ENCODE peak calls at places on chromosome 1, in five cellular contexts. G is stimulated activated CD8-positive, alpha-beta memory T cell treated with anti-CD3 and anti-CD28 coated beads, Interleukin-15, amount 100 ng/mL, for 1 hour; U is GM19239; J is iris pigment epithelial cell; T is neuronal stem cell. Y is an unnamed sample.

GRCh38 chr1:53172751-53173498 is 23.7 kb upstream of the CPT2 start:
- DNase-seq in T (no peak), G (no peak), U (peak), J (no peak), Y (peak)

GRCh38 chr1:176174108-176174507 is 33.0 kb downstream of the COP1 start:
- DNase-seq in J (peak), T (no peak), U (no peak), G (no peak), Y (no peak)

GRCh38 chr1:7549277-7549676 is 221.8 kb upstream of the VAMP3 start:
- DNase-seq in J (peak), U (no peak), G (no peak), T (no peak), Y (peak)

GRCh38 chr1:101178341-101178687 is 58.5 kb upstream of the S1PR1 start:
- DNase-seq in J (no peak), U (no peak), T (no peak), G (no peak), Y (no peak)

GRCh38 chr1:11196945-11197344 is 7.8 kb downstream of the ANGPTL7 start:
- DNase-seq in G (no peak), U (no peak), J (no peak), T (no peak), Y (no peak)

GRCh38 chr1:84510165-84510564 is 3.8 kb upstream of the GNG5 start:
- DNase-seq in J (no peak), U (no peak), G (no peak), T (no peak), Y (no peak)

GRCh38 chr1:39132505-39133339 is 71.8 kb upstream of the MACF1 start:
- DNase-seq in J (no peak), U (no peak), T (peak), G (no peak), Y (peak)

GRCh38 chr1:101474039-101474665 is 237.3 kb downstream of the S1PR1 start:
- DNase-seq in J (peak), G (no peak), U (no peak), T (peak), Y (peak)

GRCh38 chr1:225378880-225379279 is 49.0 kb downstream of the LBR start:
- DNase-seq in U (no peak), J (peak), T (peak), G (no peak), Y (peak)

GRCh38 chr1:85608851-85609250 is 28.3 kb downstream of the CCN1 start:
- DNase-seq in T (no peak), U (no peak), J (no peak), G (no peak), Y (no peak)

GRCh38 chr1:21935891-21936365 is 1.2 kb downstream of the HSPG2 start:
- DNase-seq in T (no peak), J (no peak), U (no peak), G (no peak), Y (no peak)

GRCh38 chr1:81799939-81800740 is 594 bp upstream of the ADGRL2 start:
- DNase-seq in G (no peak), J (peak), T (peak), U (no peak), Y (peak)

GRCh38 chr1:17075470-17076255 is 21.8 kb upstream of the SDHB start:
- DNase-seq in T (no peak), J (no peak), G (no peak), U (peak), Y (peak)

GRCh38 chr1:19441048-19441447 is 44.3 kb downstream of the CAPZB start:
- DNase-seq in J (no peak), T (no peak), U (no peak), G (no peak), Y (no peak)

GRCh38 chr1:156194300-156194652 is 372 bp downstream of the SLC25A44 start:
- DNase-seq in T (no peak), G (no peak), J (peak), U (no peak), Y (peak)

GRCh38 chr1:245467804-245468203 is 313.0 kb downstream of the KIF26B start:
- DNase-seq in U (no peak), G (no peak), J (no peak), T (no peak), Y (no peak)

GRCh38 chr1:226268421-226269124 is 40.4 kb downstream of the LIN9 start:
- DNase-seq in T (no peak), U (no peak), G (no peak), J (peak), Y (peak)

GRCh38 chr1:234926574-234927311 is 201.9 kb downstream of the TOMM20 start:
- DNase-seq in T (no peak), U (peak), G (no peak), J (no peak), Y (no peak)

GRCh38 chr1:24052119-24052695 is 59.7 kb downstream of the MYOM3 start:
- DNase-seq in G (no peak), T (no peak), J (peak), U (no peak), Y (no peak)

GRCh38 chr1:185534806-185535205 is 199.4 kb upstream of the HMCN1 start:
- DNase-seq in J (no peak), U (no peak), G (no peak), T (no peak), Y (no peak)

GRCh38 chr1:172325562-172325961 is 94.9 kb upstream of the C1orf105 start:
- DNase-seq in J (peak), U (no peak), T (no peak), G (no peak), Y (peak)

GRCh38 chr1:156675271-156675708 is 1.9 kb downstream of the NES start:
- DNase-seq in U (no peak), T (no peak), G (no peak), J (no peak), Y (peak)

GRCh38 chr1:33468559-33468958 is 3.9 kb upstream of the ZSCAN20 start:
- DNase-seq in G (no peak), T (no peak), U (no peak), J (no peak), Y (peak)

GRCh38 chr1:182687361-182687760 is 3.0 kb upstream of the RGS8 start:
- DNase-seq in T (no peak), U (no peak), J (no peak), G (no peak), Y (no peak)

GRCh38 chr1:52662645-52663313 is 29.8 kb downstream of the SHISAL2A start:
- DNase-seq in T (peak), U (no peak), J (peak), G (no peak), Y (peak)

GRCh38 chr1:19524791-19525190 is 39.5 kb upstream of the CAPZB start:
- DNase-seq in T (no peak), J (no peak), U (no peak), G (no peak), Y (no peak)

GRCh38 chr1:202462342-202463076 is 114.0 kb downstream of the PPP1R12B start:
- DNase-seq in U (no peak), G (no peak), J (no peak), T (no peak), Y (no peak)

GRCh38 chr1:98793136-98793535 is 131.6 kb downstream of the SNX7 start:
- DNase-seq in J (no peak), T (no peak), U (no peak), G (no peak), Y (peak)

GRCh38 chr1:169348356-169349036 is 19.1 kb downstream of the NME7 start:
- DNase-seq in G (no peak), T (peak), J (peak), U (no peak), Y (peak)

GRCh38 chr1:108000620-108001105 is 35.7 kb upstream of the VAV3 start:
- DNase-seq in U (no peak), T (no peak), G (no peak), J (peak), Y (peak)

GRCh38 chr1:35644204-35644603 is 2.9 kb upstream of the PSMB2 start:
- DNase-seq in G (no peak), U (no peak), T (no peak), J (no peak), Y (no peak)

GRCh38 chr1:67748630-67749029 is 63.6 kb downstream of the GADD45A start:
- DNase-seq in T (no peak), J (peak), G (no peak), U (peak), Y (peak)

GRCh38 chr1:69567847-69568434 is at the start of gene LRRC7:
- DNase-seq in J (peak), G (no peak), T (peak), U (no peak), Y (no peak)

GRCh38 chr1:20728371-20729154 is 3.9 kb downstream of the SH2D5 start:
- DNase-seq in G (no peak), T (no peak), J (no peak), U (peak), Y (no peak)

Y was measured in fibroblast of mammary gland.